ENCODE peak calls at places on chromosomes 13 and 19, in four cellular contexts. One of them, this sample, is unnamed.

GRCh38 chr19:48842744-48843162 is 6.5 kb upstream of the HSD17B14 start:
- DNase-seq in GM12878: no peak
- DNase-seq in HepG2: peak; percentile 58
- DNase-seq in K562: peak; percentile 53
- DNase-seq in this sample: no peak

GRCh38 chr13:106432636-106433035 is 102.8 kb downstream of the EFNB2 start:
- DNase-seq in GM12878: no peak
- DNase-seq in HepG2: no peak
- DNase-seq in K562: no peak
- DNase-seq in this sample: no peak

GRCh38 chr13:24512208-24513068 is at the start of gene PARP4:
- DNase-seq in GM12878: peak; percentile 34
- DNase-seq in HepG2: peak; percentile 93
- DNase-seq in K562: peak; percentile 86
- DNase-seq in this sample: peak; percentile 65

GRCh38 chr13:55199132-55199531 is 1941.6 kb upstream of the PRR20A start:
- DNase-seq in GM12878: no peak
- DNase-seq in HepG2: peak; percentile 0
- DNase-seq in K562: no peak
- DNase-seq in this sample: no peak

GRCh38 chr13:88042489-88042888 is 371.3 kb downstream of the SLITRK5 start:
- DNase-seq in GM12878: no peak
- DNase-seq in HepG2: no peak
- DNase-seq in K562: no peak
- DNase-seq in this sample: no peak

GRCh38 chr19:470701-471100 is 9.9 kb upstream of the SHC2 start:
- DNase-seq in GM12878: no peak
- DNase-seq in HepG2: no peak
- DNase-seq in K562: no peak
- DNase-seq in this sample: no peak

GRCh38 chr13:70107125-70107497 is 515 bp upstream of the ATXN8OS start:
- DNase-seq in GM12878: no peak
- DNase-seq in HepG2: no peak
- DNase-seq in K562: no peak
- DNase-seq in this sample: no peak

GRCh38 chr19:8517551-8518442 is 3.8 kb upstream of the ZNF414 start:
- DNase-seq in GM12878: no peak
- DNase-seq in HepG2: no peak
- DNase-seq in K562: no peak
- DNase-seq in this sample: no peak

GRCh38 chr13:26132756-26133155 is 80.9 kb upstream of the SHISA2 start:
- DNase-seq in GM12878: no peak
- DNase-seq in HepG2: no peak
- DNase-seq in K562: peak; percentile 6
- DNase-seq in this sample: no peak

GRCh38 chr13:40776681-40777165 is 5.7 kb upstream of the MRPS31 start:
- DNase-seq in GM12878: no peak
- DNase-seq in HepG2: no peak
- DNase-seq in K562: no peak
- DNase-seq in this sample: no peak

GRCh38 chr13:106246237-106246636 is 289.2 kb downstream of the EFNB2 start:
- DNase-seq in GM12878: no peak
- DNase-seq in HepG2: no peak
- DNase-seq in K562: no peak
- DNase-seq in this sample: no peak

GRCh38 chr19:40742477-40742876 is 7.8 kb downstream of the ACTMAP start:
- DNase-seq in GM12878: no peak
- DNase-seq in HepG2: no peak
- DNase-seq in K562: no peak
- DNase-seq in this sample: no peak

GRCh38 chr19:48475369-48476068 is 6.3 kb downstream of the CYTH2 start:
- DNase-seq in GM12878: no peak
- DNase-seq in HepG2: no peak
- DNase-seq in K562: no peak
- DNase-seq in this sample: no peak

GRCh38 chr19:51742736-51743288 is 8.9 kb downstream of the FPR1 start:
- DNase-seq in GM12878: no peak
- DNase-seq in HepG2: no peak
- DNase-seq in K562: no peak
- DNase-seq in this sample: no peak

GRCh38 chr19:33724021-33724722 is 72.5 kb upstream of the KCTD15 start:
- DNase-seq in GM12878: no peak
- DNase-seq in HepG2: no peak
- DNase-seq in K562: no peak
- DNase-seq in this sample: no peak

GRCh38 chr13:73828811-73829210 is 305.4 kb downstream of the KLF12 start:
- DNase-seq in GM12878: no peak
- DNase-seq in HepG2: no peak
- DNase-seq in K562: no peak
- DNase-seq in this sample: no peak

GRCh38 chr13:47426126-47426849 is 529.4 kb upstream of the HTR2A start:
- DNase-seq in GM12878: no peak
- DNase-seq in HepG2: no peak
- DNase-seq in K562: no peak
- DNase-seq in this sample: no peak

DNA sequence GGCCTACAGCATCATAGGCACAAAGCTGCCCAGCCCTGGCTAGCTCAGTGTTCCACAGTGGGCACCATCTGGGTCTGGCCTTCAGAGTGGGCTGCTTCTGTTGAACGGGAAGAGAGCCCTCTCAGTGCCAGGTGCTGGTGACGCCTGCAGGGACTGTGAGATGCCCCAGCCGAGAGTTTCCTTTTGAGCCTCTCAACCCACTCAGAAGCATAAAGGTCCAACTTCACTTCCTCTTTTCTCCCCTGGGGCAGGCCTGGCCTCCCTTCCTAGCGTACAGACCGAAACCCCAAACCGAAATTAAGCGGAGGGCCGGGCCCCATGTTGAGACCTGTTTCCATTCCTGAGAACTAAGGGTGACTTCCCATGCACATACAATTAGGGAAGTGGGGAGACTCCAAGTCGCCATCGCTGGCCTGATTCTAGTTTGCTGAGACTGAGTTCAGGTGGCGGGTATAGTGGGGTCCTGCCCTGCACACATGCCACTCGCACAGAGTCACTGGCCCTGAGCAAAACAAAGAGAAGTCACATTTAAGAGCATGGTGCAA is 6.9 kb downstream of the RAB8A start:
- DNase-seq in GM12878: peak; percentile 97
- DNase-seq in HepG2: no peak
- DNase-seq in K562: no peak
- DNase-seq in this sample: peak; percentile 77
- TF ChIP-seq POLR2A in GM12878: peak; percentile 80
- TF ChIP-seq POLR2A in HepG2: no peak
- TF ChIP-seq POLR2A in K562: no peak
- TF ChIP-seq POLR2A in this sample: peak; percentile 44

DNA sequence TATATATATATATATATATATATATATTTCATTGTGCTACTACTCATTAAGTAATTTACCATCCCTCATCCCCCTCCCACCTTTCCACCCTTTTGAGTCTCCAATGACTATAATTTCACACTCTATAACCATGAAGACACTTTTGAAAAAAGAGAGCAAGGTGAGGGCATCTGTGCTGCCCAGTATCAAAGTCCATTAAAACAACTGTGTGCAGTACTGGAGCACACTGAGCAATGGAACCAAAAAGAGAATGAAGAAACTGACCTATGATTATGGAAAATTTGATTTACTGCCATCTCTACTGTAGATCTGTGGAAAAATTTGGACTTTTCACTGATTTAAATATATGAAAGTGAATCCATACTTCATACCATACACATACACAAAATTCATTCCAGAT is 217.9 kb downstream of the COL4A1 start:
- DNase-seq in GM12878: no peak
- DNase-seq in HepG2: no peak
- DNase-seq in K562: no peak
- DNase-seq in this sample: no peak
- TF ChIP-seq TAF1 in GM12878: no peak
- TF ChIP-seq TAF1 in HepG2: no peak
- TF ChIP-seq TAF1 in K562: no peak
- TF ChIP-seq TAF1 in this sample: no peak

DNA sequence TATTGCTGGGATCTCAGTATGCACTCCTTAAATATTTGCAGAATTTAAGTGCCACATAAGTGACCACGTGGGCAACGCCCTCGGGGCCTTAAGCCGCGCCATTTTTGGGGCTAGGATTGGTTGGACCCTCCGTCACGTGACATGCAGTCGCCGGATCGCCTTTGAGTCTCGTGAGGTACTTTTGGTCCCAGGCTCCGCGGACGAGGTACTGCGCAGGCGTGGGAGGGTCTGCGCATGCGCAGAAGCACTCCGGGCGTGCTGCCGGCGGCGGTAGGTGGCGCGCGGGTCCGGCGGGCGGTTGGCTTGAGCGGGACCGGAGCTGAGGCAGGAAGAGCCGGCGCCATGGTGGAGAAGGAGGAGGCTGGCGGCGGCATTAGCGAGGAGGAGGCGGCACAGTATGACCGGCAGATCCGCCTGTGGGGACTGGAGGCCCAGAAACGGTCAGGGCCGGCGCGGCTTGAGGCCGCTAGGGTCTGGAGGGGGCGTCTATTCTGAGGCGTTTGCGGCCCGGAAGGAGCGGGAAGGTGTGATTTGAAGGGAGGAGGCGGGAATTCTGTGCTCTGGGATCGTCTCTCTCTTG is at the start of gene SAE1:
- DNase-seq in GM12878: peak; percentile 95
- DNase-seq in HepG2: peak; percentile 97
- DNase-seq in K562: peak; percentile 98
- DNase-seq in this sample: peak; percentile 97
- TF ChIP-seq POLR2A in GM12878: peak; percentile 94
- TF ChIP-seq POLR2A in HepG2: peak; percentile 81
- TF ChIP-seq POLR2A in K562: peak; percentile 94
- TF ChIP-seq POLR2A in this sample: peak; percentile 62

GRCh38 chr19:2616741-2617392 is 85.6 kb downstream of the GNG7 start:
- DNase-seq in GM12878: no peak
- DNase-seq in HepG2: peak; percentile 35
- DNase-seq in K562: no peak
- DNase-seq in this sample: no peak
- TF ChIP-seq TAF1 in GM12878: no peak
- TF ChIP-seq TAF1 in HepG2: no peak
- TF ChIP-seq TAF1 in K562: no peak
- TF ChIP-seq TAF1 in this sample: no peak

This sample was measured in GM12891.